ENCODE peak calls at places on chromosomes 3 and 15, in five cellular contexts. M is NT2/D1; C is keratinocyte; H is Peyer's patch; K is effector memory CD4-positive, alpha-beta T cell. Z is an unnamed sample.

GRCh38 chr15:51079226-51079625 is 15.5 kb downstream of the TNFAIP8L3 start:
- DNase-seq in M (no peak), C (no peak), H (no peak), K (no peak), Z (no peak)

GRCh38 chr3:125324341-125324740 is 50.8 kb downstream of the ZNF148 start:
- DNase-seq in M (no peak), C (no peak), H (no peak), K (no peak), Z (no peak)

GRCh38 chr3:127680146-127680661 is 7.5 kb downstream of the ABTB1 start:
- DNase-seq in M (no peak), C (no peak), H (peak), K (no peak), Z (no peak)

GRCh38 chr15:52103217-52104207 is 9.1 kb downstream of the BCL2L10 start:
- DNase-seq in M (no peak), C (no peak), H (no peak), K (no peak), Z (peak)

GRCh38 chr3:60636846-60637245 is 614.4 kb downstream of the FHIT start:
- DNase-seq in M (peak), C (no peak), H (no peak), K (no peak), Z (no peak)

GRCh38 chr15:84715442-84716035 is 400 bp downstream of the SEC11A start:
- DNase-seq in M (no peak), C (no peak), H (peak), K (no peak), Z (peak)

GRCh38 chr15:35719964-35720507 is 174.1 kb upstream of the DPH6 start:
- DNase-seq in M (no peak), C (no peak), H (no peak), K (no peak), Z (no peak)

GRCh38 chr15:71780349-71780976 is 29.9 kb upstream of the NR2E3 start:
- DNase-seq in M (peak), C (no peak), H (no peak), K (no peak), Z (peak)

GRCh38 chr15:67017318-67017717 is 48.1 kb upstream of the SMAD3 start:
- DNase-seq in M (no peak), C (no peak), H (no peak), K (no peak), Z (no peak)

GRCh38 chr3:143242101-143242500 is 122.5 kb downstream of the CHST2 start:
- DNase-seq in M (no peak), C (no peak), H (no peak), K (no peak), Z (no peak)

GRCh38 chr3:150449169-150449721 is 41.1 kb downstream of the TSC22D2 start:
- DNase-seq in M (no peak), C (no peak), H (no peak), K (no peak), Z (peak)

GRCh38 chr15:39228889-39229288 is 352.0 kb upstream of the THBS1 start:
- DNase-seq in M (no peak), C (no peak), H (no peak), K (no peak), Z (no peak)

GRCh38 chr15:101201411-101202174 is 50.3 kb downstream of the CHSY1 start:
- DNase-seq in M (peak), C (peak), H (no peak), K (no peak), Z (peak)

GRCh38 chr3:16512435-16513140 is 911 bp downstream of the RFTN1 start:
- DNase-seq in M (no peak), C (no peak), H (peak), K (peak), Z (no peak)

GRCh38 chr15:85027033-85027380 is 45.4 kb downstream of the PDE8A start:
- DNase-seq in M (no peak), C (no peak), H (no peak), K (no peak), Z (no peak)

GRCh38 chr3:71513081-71513480 is 70.4 kb downstream of the FOXP1 start:
- DNase-seq in M (no peak), C (no peak), H (no peak), K (no peak), Z (no peak)

GRCh38 chr3:7960601-7961000 is 541.0 kb upstream of the LMCD1 start:
- DNase-seq in M (no peak), C (no peak), H (no peak), K (no peak), Z (no peak)

GRCh38 chr3:171805687-171806086 is 4.6 kb downstream of the PLD1 start:
- DNase-seq in M (no peak), C (no peak), H (no peak), K (no peak), Z (no peak)

GRCh38 chr15:70532536-70533186 is 230.7 kb downstream of the UACA start:
- DNase-seq in M (no peak), C (no peak), H (no peak), K (no peak), Z (no peak)

GRCh38 chr3:190286014-190286413 is 36.2 kb downstream of the CLDN1 start:
- DNase-seq in M (no peak), C (no peak), H (no peak), K (no peak), Z (no peak)

GRCh38 chr3:24450142-24450932 is 44.3 kb downstream of the THRB start:
- DNase-seq in M (no peak), C (no peak), H (no peak), K (no peak), Z (no peak)

GRCh38 chr3:156675744-156676466 is 1.5 kb downstream of the TIPARP start:
- DNase-seq in M (no peak), C (peak), H (peak), K (peak), Z (peak)

GRCh38 chr3:115239717-115240116 is 92.6 kb upstream of the ZBTB20 start:
- DNase-seq in M (no peak), C (peak), H (no peak), K (no peak), Z (peak)

GRCh38 chr15:32851619-32852416 is 134.0 kb downstream of the GREM1 start:
- DNase-seq in M (no peak), C (peak), H (no peak), K (no peak), Z (no peak)

GRCh38 chr3:16504692-16505091 is 8.8 kb downstream of the RFTN1 start:
- DNase-seq in M (no peak), C (no peak), H (no peak), K (no peak), Z (no peak)

GRCh38 chr3:119413603-119414280 is 49.7 kb downstream of the TMEM39A start:
- DNase-seq in M (no peak), C (no peak), H (no peak), K (no peak), Z (peak)

GRCh38 chr3:45137656-45138181 is 8.5 kb downstream of the CDCP1 start:
- DNase-seq in M (no peak), C (no peak), H (no peak), K (no peak), Z (peak)

GRCh38 chr15:89114974-89115373 is 26.7 kb downstream of the ABHD2 start:
- DNase-seq in M (no peak), C (no peak), H (no peak), K (no peak), Z (no peak)

GRCh38 chr3:14947105-14947885 is at the start of gene NR2C2:
- DNase-seq in M (peak), C (no peak), H (peak), K (peak), Z (peak)

DNA sequence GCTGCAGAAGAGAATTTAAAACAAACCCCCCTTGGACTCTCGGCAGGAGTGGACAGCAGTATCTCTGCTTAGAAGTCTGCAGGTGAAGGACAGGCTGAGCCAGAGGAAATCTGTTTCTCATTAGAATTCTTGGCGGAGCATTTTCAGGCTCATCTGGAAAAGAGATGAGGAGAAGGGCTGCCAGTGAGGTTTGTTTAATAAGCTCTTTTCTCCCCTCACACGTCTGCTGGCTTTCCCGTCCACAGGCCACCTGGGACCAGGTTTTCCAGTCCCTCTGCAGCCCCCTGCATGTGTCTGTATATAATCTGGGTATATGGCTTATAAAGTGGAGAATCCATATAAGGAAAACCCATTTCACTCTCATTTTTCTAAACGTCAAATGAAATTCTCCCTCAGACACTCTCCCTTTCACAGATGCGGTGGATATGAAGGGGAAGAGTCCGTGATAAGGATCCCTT is 155.4 kb upstream of the TPM1 start:
- DNase-seq in M (no peak), C (no peak), H (no peak), K (no peak), Z (no peak)
- H3K4me3 ChIP-seq in M (no peak), C (no peak), H (no peak), K (no peak), Z (no peak)

DNA sequence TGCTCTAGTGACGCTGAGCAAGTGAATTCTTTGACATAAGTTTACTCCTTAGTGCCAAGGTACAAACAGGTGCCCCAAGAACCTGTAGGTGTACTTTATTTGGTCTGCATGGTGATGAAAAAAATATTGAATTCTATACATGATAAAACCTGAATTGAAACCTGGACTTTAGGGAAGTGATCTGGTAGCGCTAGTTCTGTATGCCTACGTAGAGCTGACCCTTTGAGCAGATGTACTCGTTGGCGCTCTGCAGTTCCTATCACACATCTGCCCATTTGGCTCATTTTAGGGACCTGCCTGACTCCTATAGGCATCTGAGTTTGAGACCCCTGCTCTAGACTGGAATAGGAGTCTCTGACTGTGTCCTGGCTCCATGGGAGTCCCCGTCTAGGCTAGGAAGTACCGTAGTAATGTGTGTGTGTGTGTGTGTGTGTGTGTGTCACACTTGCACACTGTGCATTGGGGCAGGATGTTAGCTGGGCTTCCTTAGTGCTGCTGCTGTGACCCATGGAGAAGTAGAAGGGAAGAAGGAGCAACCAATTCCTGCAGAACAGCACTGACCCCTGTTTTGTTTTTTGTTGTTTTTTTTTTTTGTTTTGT is 21.2 kb downstream of the STARD5 start:
- DNase-seq in M (no peak), C (no peak), H (no peak), K (no peak), Z (no peak)
- H3K4me3 ChIP-seq in M (no peak), C (no peak), H (peak), K (peak), Z (no peak)

GRCh38 chr15:48644827-48645557 is 517 bp downstream of the FBN1 start:
- DNase-seq in M (no peak), C (no peak), H (peak), K (no peak), Z (peak)

GRCh38 chr15:48644498-48644826 is 1.0 kb downstream of the FBN1 start:
- DNase-seq in M (no peak), C (no peak), H (no peak), K (no peak), Z (peak)

GRCh38 chr15:48643776-48644497 is 1.6 kb downstream of the FBN1 start:
- DNase-seq in M (no peak), C (no peak), H (no peak), K (no peak), Z (no peak)

GRCh38 chr15:48646364-48646763 is 855 bp upstream of the FBN1 start:
- DNase-seq in M (no peak), C (no peak), H (no peak), K (no peak), Z (peak)

DNA sequence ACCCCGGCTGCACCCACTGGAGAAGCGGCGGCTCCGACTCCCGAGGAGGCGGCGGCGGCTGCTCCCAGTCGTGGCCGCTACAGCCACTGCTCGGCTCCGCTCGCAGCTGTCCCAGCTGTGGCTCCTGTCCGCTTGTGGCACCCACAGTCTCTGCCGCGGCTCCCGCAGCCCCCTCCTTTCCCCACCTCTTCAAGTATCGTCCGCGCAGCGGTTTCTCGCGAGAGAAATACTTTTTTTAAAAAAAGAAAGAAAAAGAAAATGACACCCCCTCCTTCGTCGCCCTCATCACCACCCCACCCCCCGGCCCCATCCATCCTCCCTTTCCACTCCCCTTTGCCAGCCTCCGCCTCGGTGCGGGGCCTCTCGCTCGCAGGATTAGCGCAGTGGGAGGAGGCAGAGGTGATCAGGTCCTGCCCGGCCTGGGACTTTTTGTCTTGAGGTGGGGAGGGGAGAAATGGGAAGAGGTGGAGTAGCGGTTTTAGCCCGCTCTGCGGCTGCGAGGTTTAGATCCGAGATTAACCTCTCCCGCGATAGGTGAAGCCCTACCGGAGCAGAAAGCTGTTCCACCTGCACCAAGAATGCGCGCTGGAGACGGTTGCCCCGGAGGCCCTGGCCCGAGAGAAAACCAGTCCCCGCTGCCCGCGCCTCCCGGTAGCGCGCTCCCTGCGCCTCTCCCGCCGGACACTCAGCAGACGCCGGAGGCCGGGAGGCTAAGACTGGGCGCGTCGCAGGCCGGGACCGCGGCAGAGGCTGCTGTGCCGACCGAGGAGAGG is at the start of gene FBN1:
- DNase-seq in M (peak), C (no peak), H (peak), K (no peak), Z (peak)
- H3K4me3 ChIP-seq in M (peak), C (peak), H (peak), K (no peak), Z (peak)

DNA sequence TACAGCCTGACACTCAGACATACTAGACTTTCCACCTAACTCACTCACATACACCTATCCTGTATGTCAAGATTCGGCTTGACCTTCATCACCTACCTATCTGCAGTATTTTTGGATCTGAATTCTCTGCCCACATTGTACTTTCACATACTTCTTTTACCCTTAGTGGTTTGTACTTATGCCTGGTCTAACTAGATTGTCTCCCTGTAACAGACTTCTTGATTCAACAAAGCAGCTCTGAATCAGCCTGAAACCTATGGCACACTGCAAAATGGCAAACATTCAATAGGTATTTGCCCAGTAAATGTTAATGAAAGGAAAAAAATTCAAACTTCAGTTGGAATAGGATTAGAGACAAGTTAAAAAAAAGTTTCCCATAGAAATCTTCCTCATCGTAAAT is 106.5 kb downstream of the UBE3A start:
- DNase-seq in M (no peak), C (no peak), H (no peak), K (no peak), Z (no peak)
- H3K4me3 ChIP-seq in M (no peak), C (no peak), H (no peak), K (no peak), Z (no peak)

DNA sequence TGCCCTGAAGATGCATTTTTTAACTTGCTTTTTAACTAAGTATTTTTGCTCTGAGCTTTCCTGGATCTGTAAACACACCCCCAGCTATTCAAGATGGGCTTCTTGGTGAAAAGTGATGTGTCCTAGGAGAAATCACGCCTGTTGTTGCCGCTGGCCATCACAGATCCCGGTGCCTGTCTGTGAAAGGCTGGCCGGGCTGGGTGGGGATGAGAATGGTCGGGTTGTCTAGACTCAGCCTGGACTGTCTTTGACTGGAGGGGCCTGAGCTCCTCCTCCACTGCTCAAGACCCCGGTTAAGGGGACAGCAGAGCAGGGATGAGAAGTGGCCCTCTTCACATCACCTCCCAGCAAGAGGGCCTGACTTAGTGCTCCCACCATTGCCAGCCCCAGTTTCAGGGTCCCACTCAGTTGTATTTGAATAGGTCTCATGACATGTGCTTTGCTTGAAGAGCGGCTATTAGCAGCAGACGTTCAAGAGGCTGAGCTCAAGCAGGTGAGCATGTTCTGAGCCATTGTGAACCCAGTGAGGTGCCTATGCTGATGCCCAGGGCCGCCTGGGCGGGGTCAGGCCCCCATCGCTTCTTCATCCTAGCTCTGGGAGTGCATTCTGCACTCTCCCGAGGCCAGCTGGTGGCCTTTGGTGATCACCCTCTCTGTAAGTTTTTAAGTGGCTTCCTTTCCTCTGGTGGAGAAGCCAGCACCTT is 79.9 kb downstream of the IGF1R start:
- DNase-seq in M (no peak), C (no peak), H (no peak), K (no peak), Z (no peak)
- H3K4me3 ChIP-seq in M (no peak), C (no peak), H (no peak), K (no peak), Z (no peak)

DNA sequence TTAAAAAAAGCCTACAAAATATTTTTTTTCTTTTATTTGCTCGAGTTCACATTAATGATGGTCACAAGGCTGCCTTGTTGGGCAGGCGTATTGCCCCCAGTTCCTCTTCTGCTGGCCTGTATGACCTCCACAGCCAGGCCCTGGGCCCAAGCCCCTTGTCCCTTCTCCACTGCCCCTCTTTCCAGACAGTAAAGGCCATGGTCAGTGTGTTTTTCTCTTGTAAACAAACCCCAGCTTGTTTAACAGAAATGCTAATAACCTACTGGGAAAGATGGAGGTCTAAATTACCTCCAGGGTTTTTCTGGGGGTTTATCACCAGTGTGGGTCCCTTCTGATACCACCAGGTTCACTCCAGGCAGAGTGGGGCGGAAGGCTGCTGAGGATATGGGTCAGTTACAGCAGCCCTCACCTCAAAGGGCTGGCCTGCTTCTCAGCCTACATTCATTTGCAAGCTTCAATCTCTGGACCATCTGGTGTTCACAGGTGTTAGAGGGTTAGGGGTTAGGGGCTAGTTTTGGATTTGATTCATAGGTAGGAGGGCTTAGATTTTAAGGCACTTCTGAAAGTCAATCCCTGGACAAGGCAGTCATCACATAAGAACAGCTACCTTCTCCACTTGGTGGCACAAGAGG is 2.0 kb upstream of the MANF start:
- DNase-seq in M (no peak), C (no peak), H (no peak), K (no peak), Z (no peak)
- H3K4me3 ChIP-seq in M (no peak), C (no peak), H (no peak), K (no peak), Z (no peak)

DNA sequence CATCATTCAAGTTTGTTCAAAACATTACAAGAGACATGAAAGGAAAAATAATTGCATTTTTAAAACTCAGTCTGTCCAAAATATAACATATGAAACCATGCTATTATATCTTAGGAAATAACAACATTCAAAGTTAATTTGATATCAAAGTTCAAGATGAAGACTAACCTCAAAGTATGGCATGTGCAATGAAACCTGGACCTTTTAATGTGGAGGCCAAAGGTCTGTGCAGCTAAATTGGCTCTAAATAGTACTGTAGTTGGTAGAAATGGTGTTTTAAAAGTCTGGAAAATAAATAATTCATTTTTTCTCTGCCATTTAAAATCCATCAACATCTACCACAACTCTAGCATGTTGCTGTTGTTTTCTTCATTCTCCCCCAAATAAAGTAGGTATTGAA is 8.7 kb downstream of the GRAMD1C start:
- DNase-seq in M (no peak), C (no peak), H (no peak), K (no peak), Z (no peak)
- H3K4me3 ChIP-seq in M (no peak), C (no peak), H (no peak), K (no peak), Z (no peak)